ENCODE peak calls at places on chromosomes 5 and 9, in four cellular contexts. One of them, this sample, is unnamed.

GRCh38 chr5:16806691-16807433 is 129.2 kb downstream of the MYO10 start:
- DNase-seq in lung: no peak
- DNase-seq in head of caudate nucleus: no peak
- DNase-seq in GM13976: no peak
- DNase-seq in this sample: no peak

GRCh38 chr9:81244631-81245030 is 444.7 kb downstream of the TLE1 start:
- DNase-seq in lung: no peak
- DNase-seq in head of caudate nucleus: no peak
- DNase-seq in GM13976: no peak
- DNase-seq in this sample: peak

GRCh38 chr9:87354176-87354575 is 143.5 kb upstream of the DAPK1 start:
- DNase-seq in lung: no peak
- DNase-seq in head of caudate nucleus: no peak
- DNase-seq in GM13976: no peak
- DNase-seq in this sample: no peak

GRCh38 chr5:138337685-138338410 is at the start of gene FAM53C:
- DNase-seq in lung: peak
- DNase-seq in head of caudate nucleus: peak
- DNase-seq in GM13976: peak
- DNase-seq in this sample: peak

GRCh38 chr5:110785356-110785755 is 46.5 kb downstream of the SLC25A46 start:
- DNase-seq in lung: no peak
- DNase-seq in head of caudate nucleus: no peak
- DNase-seq in GM13976: no peak
- DNase-seq in this sample: peak

GRCh38 chr9:26264709-26265601 is 586.7 kb upstream of the TUSC1 start:
- DNase-seq in lung: no peak
- DNase-seq in head of caudate nucleus: no peak
- DNase-seq in GM13976: no peak
- DNase-seq in this sample: peak

GRCh38 chr5:73674669-73675004 is 48.6 kb downstream of the ARHGEF28 start:
- DNase-seq in lung: no peak
- DNase-seq in head of caudate nucleus: no peak
- DNase-seq in GM13976: no peak
- DNase-seq in this sample: peak

GRCh38 chr9:69571032-69571431 is 101.1 kb downstream of the APBA1 start:
- DNase-seq in lung: no peak
- DNase-seq in head of caudate nucleus: no peak
- DNase-seq in GM13976: no peak
- DNase-seq in this sample: peak

GRCh38 chr9:37540634-37541033 is 35.5 kb downstream of the FBXO10 start:
- DNase-seq in lung: peak
- DNase-seq in head of caudate nucleus: peak
- DNase-seq in GM13976: no peak
- DNase-seq in this sample: no peak

GRCh38 chr9:99634185-99634584 is 187.5 kb upstream of the NR4A3 start:
- DNase-seq in lung: no peak
- DNase-seq in head of caudate nucleus: no peak
- DNase-seq in GM13976: no peak
- DNase-seq in this sample: peak

GRCh38 chr9:35679091-35679490 is 5.4 kb downstream of the CA9 start:
- DNase-seq in lung: no peak
- DNase-seq in head of caudate nucleus: no peak
- DNase-seq in GM13976: no peak
- DNase-seq in this sample: no peak

GRCh38 chr5:40736103-40736875 is 19.5 kb downstream of the TTC33 start:
- DNase-seq in lung: no peak
- DNase-seq in head of caudate nucleus: no peak
- DNase-seq in GM13976: peak
- DNase-seq in this sample: peak

GRCh38 chr9:36245906-36246305 is 12.3 kb downstream of the GNE start:
- DNase-seq in lung: no peak
- DNase-seq in head of caudate nucleus: no peak
- DNase-seq in GM13976: no peak
- DNase-seq in this sample: peak

GRCh38 chr5:112412370-112412769 is 6.7 kb downstream of the EPB41L4A start:
- DNase-seq in lung: no peak
- DNase-seq in head of caudate nucleus: no peak
- DNase-seq in GM13976: no peak
- DNase-seq in this sample: no peak